ENCODE peak calls at places on chromosomes 5 and 9, in seven cellular contexts. G is lower leg skin, Z is tibial nerve, D is H1, S is esophagus muscularis mucosa, F is left lung, H is body of pancreas. J is an unnamed sample.

GRCh38 chr5:57779383-57780223 is 297.0 kb upstream of the ACTBL2 start:
- DNase-seq in D (peak), H (peak), S (no peak), Z (peak), F (no peak), G (peak), J (no peak)

GRCh38 chr5:68087866-68088265 is 127.7 kb upstream of the PIK3R1 start:
- DNase-seq in S (no peak), G (no peak), D (no peak), H (no peak), Z (no peak), F (no peak), J (no peak)

GRCh38 chr5:133316346-133317343 is 264.8 kb downstream of the HSPA4 start:
- DNase-seq in H (no peak), D (peak), Z (no peak), F (no peak), S (no peak), G (no peak), J (no peak)

GRCh38 chr9:122151267-122151828 is 8.2 kb downstream of the NDUFA8 start:
- DNase-seq in S (no peak), F (no peak), D (no peak), H (no peak), Z (no peak), G (no peak), J (no peak)

GRCh38 chr9:121567142-121568100 is 67.8 kb upstream of the GGTA1 start:
- DNase-seq in D (no peak), F (no peak), H (no peak), G (no peak), S (no peak), Z (no peak), J (no peak)

GRCh38 chr9:37534412-37534811 is 41.8 kb downstream of the FBXO10 start:
- DNase-seq in Z (no peak), G (no peak), D (no peak), S (no peak), F (no peak), H (peak), J (no peak)

GRCh38 chr9:4143951-4144717 is 155.7 kb downstream of the GLIS3 start:
- DNase-seq in S (peak), G (no peak), H (no peak), D (no peak), F (no peak), Z (no peak), J (no peak)

GRCh38 chr9:97860451-97861147 is 7.6 kb downstream of the FOXE1 start:
- DNase-seq in F (no peak), Z (no peak), D (no peak), G (no peak), H (no peak), S (no peak), J (no peak)

GRCh38 chr5:18740301-18740700 is 1106.0 kb downstream of the TAF11L14 start:
- DNase-seq in D (no peak), S (no peak), F (no peak), G (no peak), H (no peak), Z (no peak), J (no peak)

GRCh38 chr5:98934581-98934980 is 5.8 kb upstream of the CHD1 start:
- DNase-seq in Z (no peak), G (no peak), D (no peak), F (no peak), H (no peak), S (no peak), J (no peak)

GRCh38 chr9:91354846-91355245 is 6.9 kb downstream of the AUH start:
- DNase-seq in D (no peak), H (no peak), G (no peak), Z (no peak), F (no peak), S (no peak), J (no peak)

GRCh38 chr9:99867968-99868367 is 38.5 kb upstream of the STX17 start:
- DNase-seq in S (no peak), D (no peak), H (no peak), Z (no peak), G (no peak), F (no peak), J (no peak)

GRCh38 chr5:59785701-59786100 is 107.8 kb downstream of the PDE4D start:
- DNase-seq in F (no peak), D (no peak), G (no peak), H (no peak), Z (no peak), S (no peak), J (no peak)

GRCh38 chr9:102974530-102974929 is 20.6 kb upstream of the CYLC2 start:
- DNase-seq in S (no peak), G (no peak), D (no peak), H (no peak), Z (no peak), F (no peak), J (no peak)

GRCh38 chr5:67283275-67283987 is 86.8 kb upstream of the CD180 start:
- DNase-seq in D (no peak), G (no peak), H (no peak), F (no peak), S (peak), Z (no peak), J (no peak)

GRCh38 chr9:128635266-128636023 is 21.2 kb downstream of the DYNC2I2 start:
- DNase-seq in Z (peak), F (peak), H (peak), D (peak), G (peak), S (peak), J (peak)

GRCh38 chr5:137580030-137580429 is 80.9 kb upstream of the SPOCK1 start:
- DNase-seq in H (no peak), D (peak), F (no peak), G (no peak), S (no peak), Z (no peak), J (no peak)

GRCh38 chr5:172845190-172845975 is 11.3 kb downstream of the ERGIC1 start:
- DNase-seq in F (no peak), D (no peak), Z (no peak), H (no peak), S (no peak), G (no peak), J (no peak)
- TF ChIP-seq CTCF in F (no peak), D (no peak), Z (no peak), H (no peak), S (no peak), G (no peak), J (no peak)

DNA sequence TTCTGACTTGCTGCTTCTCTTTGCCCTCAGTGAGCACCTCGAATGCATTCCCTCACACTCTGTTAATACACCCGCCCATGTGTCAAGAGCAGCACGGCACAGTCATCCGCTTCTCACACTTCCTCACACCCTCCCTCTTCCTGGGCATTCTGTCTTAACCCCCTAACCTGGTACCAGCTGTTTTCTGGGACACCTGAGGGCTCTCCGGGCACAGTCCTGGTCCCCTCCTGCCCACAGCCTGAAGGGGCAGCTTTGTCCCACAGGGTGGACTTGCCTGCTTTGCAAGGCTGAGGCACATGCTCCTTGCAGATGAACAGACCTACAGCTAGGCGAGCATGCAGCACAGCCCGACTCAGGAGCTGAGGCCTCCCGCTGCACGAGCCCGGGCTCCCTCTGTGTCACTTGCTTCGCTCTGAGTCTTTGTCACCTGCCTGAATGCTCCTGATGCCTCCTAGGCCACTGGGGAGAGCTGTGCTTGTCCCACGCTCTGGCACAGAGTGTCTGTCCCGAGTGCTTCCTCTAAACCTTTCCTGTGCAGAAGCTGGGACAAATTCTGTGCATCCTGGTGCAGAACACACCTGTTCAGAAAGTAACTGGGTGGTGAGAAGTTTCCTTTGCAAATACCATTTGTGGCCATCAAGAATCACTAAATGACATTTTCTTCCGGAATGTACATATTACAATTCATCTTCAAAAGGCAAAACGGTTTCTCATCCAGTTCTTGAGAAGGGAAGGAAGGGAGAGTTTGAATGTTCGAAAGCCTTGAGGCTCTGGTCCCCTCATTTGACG is 47.8 kb downstream of the AHRR start:
- DNase-seq in H (no peak), F (peak), S (peak), G (peak), Z (peak), D (peak), J (peak)
- H3K4me3 ChIP-seq in H (no peak), F (no peak), S (no peak), G (no peak), Z (no peak), D (no peak), J (no peak)

GRCh38 chr9:34898846-34899245 is 59.2 kb upstream of the PHF24 start:
- DNase-seq in G (no peak), D (no peak), S (peak), H (no peak), Z (no peak), F (no peak), J (no peak)

GRCh38 chr9:34892886-34893285 is 65.2 kb upstream of the PHF24 start:
- DNase-seq in S (no peak), G (no peak), Z (no peak), D (no peak), F (no peak), H (no peak), J (no peak)

GRCh38 chr9:34899535-34900158 is 58.4 kb upstream of the PHF24 start:
- DNase-seq in S (peak), F (peak), G (peak), D (peak), Z (peak), H (peak), J (peak)

GRCh38 chr9:34891386-34891785 is 66.7 kb upstream of the PHF24 start:
- DNase-seq in D (no peak), H (no peak), S (peak), F (no peak), Z (no peak), G (no peak), J (no peak)

GRCh38 chr9:34896112-34896511 is 62.0 kb upstream of the PHF24 start:
- DNase-seq in S (no peak), Z (no peak), F (no peak), G (no peak), D (no peak), H (no peak), J (no peak)
- TF ChIP-seq CTCF in S (no peak), Z (no peak), F (no peak), G (no peak), D (peak), H (no peak), J (no peak)

DNA sequence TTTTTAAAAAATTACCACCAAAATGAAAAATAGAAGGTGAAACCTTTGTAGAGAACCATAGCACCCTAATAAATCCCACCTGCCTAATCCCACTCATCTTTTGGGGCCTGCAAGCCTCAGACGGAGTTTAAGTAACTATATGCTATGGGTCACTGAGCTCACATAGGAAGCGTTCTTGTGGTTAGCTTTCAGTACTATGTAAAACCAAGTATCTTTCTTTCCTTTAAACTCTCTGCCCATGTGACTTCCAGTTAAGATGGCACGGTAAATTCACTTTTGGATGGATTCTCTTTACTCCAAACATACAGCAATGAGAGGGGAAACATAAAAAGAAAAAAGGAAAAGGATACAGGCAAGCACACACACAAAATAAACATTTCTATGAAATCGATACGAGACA is 50.9 kb downstream of the FANCC start:
- DNase-seq in H (no peak), Z (no peak), D (no peak), G (no peak), S (no peak), F (no peak), J (no peak)
- H3K4me3 ChIP-seq in H (no peak), Z (no peak), D (no peak), G (no peak), S (no peak), F (no peak), J (no peak)

DNA sequence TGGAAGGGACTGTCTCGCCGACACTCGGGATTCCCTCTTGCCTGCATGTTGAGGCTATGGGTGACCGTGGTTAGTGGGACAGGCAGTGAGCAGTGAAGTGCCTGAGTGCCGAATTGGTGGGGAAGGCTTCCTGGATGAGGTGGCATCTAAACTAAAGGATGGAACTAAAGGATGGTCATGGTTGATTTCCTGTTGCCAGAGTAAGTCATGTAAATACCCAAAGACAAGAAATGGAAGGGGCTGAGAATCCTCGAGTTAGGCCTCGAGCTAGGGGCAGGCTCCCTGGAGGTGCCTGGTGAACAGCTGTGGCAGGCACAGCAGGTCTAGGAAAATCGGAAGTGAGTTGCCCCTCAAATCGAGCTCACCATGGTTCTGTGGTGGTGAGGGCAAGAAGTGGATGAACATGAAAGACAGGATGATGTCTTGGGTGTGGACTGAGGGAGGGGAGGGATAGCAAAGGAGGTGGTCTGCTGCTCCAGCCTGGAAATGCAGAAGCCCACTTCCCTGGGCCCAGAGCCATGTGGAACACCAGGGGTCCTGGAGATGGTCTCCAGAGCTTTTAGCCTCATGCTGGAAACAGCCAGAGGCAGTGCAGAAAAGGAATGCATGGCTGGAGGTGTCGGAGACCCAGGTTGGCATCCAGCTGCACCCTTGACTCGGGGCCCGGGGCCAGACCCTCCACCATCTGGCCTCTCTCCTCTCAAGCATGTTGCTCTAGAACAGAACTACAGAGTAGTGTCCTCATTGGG is 12.2 kb downstream of the CD74 start:
- DNase-seq in D (no peak), H (no peak), S (no peak), G (no peak), Z (no peak), F (no peak), J (no peak)
- TF ChIP-seq CTCF in D (no peak), H (no peak), S (no peak), G (no peak), Z (no peak), F (no peak), J (no peak)

DNA sequence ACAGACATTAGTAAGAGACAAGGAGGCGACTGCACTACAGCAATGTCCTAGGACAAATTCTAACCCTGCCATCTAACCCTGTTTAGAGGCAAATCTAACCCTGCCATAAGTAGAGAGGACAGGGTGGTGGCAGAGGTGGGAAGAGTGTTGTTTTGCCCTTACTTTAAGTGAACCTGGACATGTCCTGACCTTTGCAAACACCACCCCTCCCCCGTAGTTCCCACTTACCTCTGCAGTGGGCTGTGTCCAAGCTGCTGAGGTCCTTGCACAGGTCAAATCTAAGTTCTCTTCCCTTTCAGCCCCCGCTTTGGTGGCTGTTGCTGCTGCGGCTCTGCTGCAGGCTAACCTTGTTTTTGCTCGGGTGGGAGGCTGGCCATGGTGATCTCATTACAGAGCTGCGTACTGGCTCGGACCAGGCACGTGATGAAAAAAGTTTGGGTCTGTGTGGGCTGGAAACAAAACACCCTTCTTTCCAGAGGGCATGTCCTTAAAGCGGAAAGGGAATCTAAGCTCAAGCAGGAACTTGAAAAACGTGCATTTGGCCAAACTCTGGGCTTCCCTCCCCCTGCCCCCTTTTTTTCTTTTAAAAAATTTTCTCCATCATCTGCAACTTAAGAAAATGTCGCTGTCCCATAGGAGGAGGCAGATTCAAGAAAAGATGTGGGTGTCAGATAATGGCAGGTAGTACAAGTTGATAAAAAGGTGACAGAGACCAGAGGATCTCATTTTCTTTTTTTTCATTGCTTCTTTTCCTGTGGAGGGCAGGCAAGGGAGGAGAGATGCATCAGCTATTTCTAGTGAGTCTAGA is at the start of gene FAXDC2:
- DNase-seq in H (peak), G (peak), D (peak), F (no peak), S (peak), Z (peak), J (peak)
- H3K4me3 ChIP-seq in H (no peak), G (peak), D (peak), F (peak), S (peak), Z (peak), J (peak)

GRCh38 chr9:127450170-127450830 is 906 bp downstream of the RPL12 start:
- DNase-seq in Z (no peak), S (no peak), F (no peak), D (no peak), H (no peak), G (no peak), J (no peak)
- TF ChIP-seq CTCF in Z (no peak), S (no peak), F (no peak), D (no peak), H (no peak), G (no peak), J (no peak)

GRCh38 chr9:133821606-133822438 is 83.7 kb upstream of the SARDH start:
- DNase-seq in F (peak), G (no peak), Z (no peak), H (no peak), S (no peak), D (no peak), J (no peak)
- H3K4me3 ChIP-seq in F (no peak), G (no peak), Z (no peak), H (no peak), S (no peak), D (no peak), J (no peak)

DNA sequence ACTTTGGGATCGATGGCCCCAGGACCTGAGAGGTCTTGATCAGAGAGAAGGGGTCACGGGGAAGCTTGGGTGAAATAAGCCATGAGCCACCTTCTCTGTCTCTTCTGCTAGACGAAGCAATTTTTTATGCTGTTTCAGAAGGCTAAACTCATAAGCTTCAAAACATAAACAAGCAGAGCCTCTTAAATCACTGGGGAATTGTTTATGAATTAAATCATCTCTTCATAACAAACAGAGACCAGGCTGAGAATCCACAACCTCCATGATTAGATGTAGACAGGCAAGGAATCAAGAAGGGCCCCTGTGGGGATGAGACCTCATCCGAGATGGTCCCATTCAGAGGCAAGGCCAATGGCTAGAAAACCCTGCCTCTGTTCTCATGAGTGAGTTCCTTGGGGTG is 21.7 kb upstream of the TCOF1 start:
- DNase-seq in H (no peak), Z (no peak), D (no peak), F (no peak), S (no peak), G (no peak), J (no peak)
- TF ChIP-seq CTCF in H (no peak), Z (no peak), D (no peak), F (no peak), S (no peak), G (no peak), J (no peak)